ENCODE peak calls at places on chromosomes 7 and 10, in eight cellular contexts. One of them, this sample, is unnamed.

GRCh38 chr10:87913170-87913921 is 49.9 kb downstream of the PTEN start:
- DNase-seq in iPS DF 6.9: no peak
- DNase-seq in fibroblast of lung: peak; percentile 17
- DNase-seq in uterus: no peak
- DNase-seq in lung: no peak
- DNase-seq in pancreas: no peak
- DNase-seq in neuronal stem cell: peak; percentile 5
- DNase-seq in CD8-positive, alpha-beta memory T cell: no peak
- DNase-seq in this sample: no peak

GRCh38 chr10:82084496-82084895 is 209.5 kb downstream of the NRG3 start:
- DNase-seq in fibroblast of lung: no peak
- DNase-seq in lung: no peak
- DNase-seq in CD8-positive, alpha-beta memory T cell: no peak
- DNase-seq in pancreas: no peak
- DNase-seq in uterus: no peak
- DNase-seq in neuronal stem cell: no peak
- DNase-seq in iPS DF 6.9: no peak
- DNase-seq in this sample: no peak

GRCh38 chr7:80581472-80581871 is 57.0 kb upstream of the CD36 start:
- DNase-seq in iPS DF 6.9: no peak
- DNase-seq in fibroblast of lung: peak; percentile 69
- DNase-seq in uterus: no peak
- DNase-seq in pancreas: no peak
- DNase-seq in CD8-positive, alpha-beta memory T cell: no peak
- DNase-seq in lung: no peak
- DNase-seq in neuronal stem cell: no peak
- DNase-seq in this sample: no peak

GRCh38 chr10:48493083-48493871 is 111.6 kb downstream of the ARHGAP22 start:
- DNase-seq in neuronal stem cell: no peak
- DNase-seq in pancreas: no peak
- DNase-seq in uterus: no peak
- DNase-seq in fibroblast of lung: no peak
- DNase-seq in lung: no peak
- DNase-seq in iPS DF 6.9: no peak
- DNase-seq in CD8-positive, alpha-beta memory T cell: no peak
- DNase-seq in this sample: no peak

GRCh38 chr7:81331061-81332018 is 412.5 kb upstream of the SEMA3C start:
- DNase-seq in iPS DF 6.9: no peak
- DNase-seq in neuronal stem cell: no peak
- DNase-seq in pancreas: no peak
- DNase-seq in CD8-positive, alpha-beta memory T cell: no peak
- DNase-seq in uterus: no peak
- DNase-seq in lung: no peak
- DNase-seq in fibroblast of lung: no peak
- DNase-seq in this sample: no peak

GRCh38 chr10:99292159-99292558 is 37.0 kb upstream of the CNNM1 start:
- DNase-seq in pancreas: no peak
- DNase-seq in iPS DF 6.9: no peak
- DNase-seq in lung: no peak
- DNase-seq in CD8-positive, alpha-beta memory T cell: no peak
- DNase-seq in fibroblast of lung: peak; percentile 86
- DNase-seq in neuronal stem cell: no peak
- DNase-seq in uterus: no peak
- DNase-seq in this sample: no peak

GRCh38 chr7:86942995-86943394 is 116.5 kb downstream of the ELAPOR2 start:
- DNase-seq in lung: no peak
- DNase-seq in neuronal stem cell: no peak
- DNase-seq in fibroblast of lung: no peak
- DNase-seq in iPS DF 6.9: no peak
- DNase-seq in CD8-positive, alpha-beta memory T cell: no peak
- DNase-seq in uterus: no peak
- DNase-seq in pancreas: no peak
- DNase-seq in this sample: no peak

GRCh38 chr10:81109200-81109752 is 571.6 kb downstream of the SH2D4B start:
- DNase-seq in uterus: no peak
- DNase-seq in pancreas: no peak
- DNase-seq in fibroblast of lung: no peak
- DNase-seq in CD8-positive, alpha-beta memory T cell: no peak
- DNase-seq in iPS DF 6.9: no peak
- DNase-seq in lung: no peak
- DNase-seq in neuronal stem cell: no peak
- DNase-seq in this sample: no peak

GRCh38 chr7:29140873-29141468 is 5.4 kb downstream of the CPVL start:
- DNase-seq in pancreas: no peak
- DNase-seq in uterus: no peak
- DNase-seq in iPS DF 6.9: no peak
- DNase-seq in CD8-positive, alpha-beta memory T cell: no peak
- DNase-seq in neuronal stem cell: no peak
- DNase-seq in fibroblast of lung: no peak
- DNase-seq in lung: no peak
- DNase-seq in this sample: no peak

GRCh38 chr7:40673285-40673684 is 538.5 kb downstream of the SUGCT start:
- DNase-seq in CD8-positive, alpha-beta memory T cell: no peak
- DNase-seq in iPS DF 6.9: no peak
- DNase-seq in fibroblast of lung: peak; percentile 76
- DNase-seq in uterus: no peak
- DNase-seq in pancreas: no peak
- DNase-seq in neuronal stem cell: no peak
- DNase-seq in lung: no peak
- DNase-seq in this sample: peak; percentile 20

GRCh38 chr10:1015688-1016087 is 10.0 kb downstream of the IDI2 start:
- DNase-seq in CD8-positive, alpha-beta memory T cell: no peak
- DNase-seq in pancreas: no peak
- DNase-seq in neuronal stem cell: no peak
- DNase-seq in fibroblast of lung: no peak
- DNase-seq in lung: no peak
- DNase-seq in iPS DF 6.9: no peak
- DNase-seq in uterus: no peak
- DNase-seq in this sample: no peak

GRCh38 chr7:81459485-81459884 is 310.4 kb downstream of the HGF start:
- DNase-seq in uterus: no peak
- DNase-seq in CD8-positive, alpha-beta memory T cell: no peak
- DNase-seq in pancreas: no peak
- DNase-seq in fibroblast of lung: no peak
- DNase-seq in lung: no peak
- DNase-seq in iPS DF 6.9: no peak
- DNase-seq in neuronal stem cell: no peak
- DNase-seq in this sample: no peak

GRCh38 chr10:84224411-84225028 is 824 bp downstream of the LRIT2 start:
- DNase-seq in neuronal stem cell: peak; percentile 62
- DNase-seq in uterus: no peak
- DNase-seq in pancreas: no peak
- DNase-seq in lung: no peak
- DNase-seq in CD8-positive, alpha-beta memory T cell: no peak
- DNase-seq in iPS DF 6.9: peak; percentile 31
- DNase-seq in fibroblast of lung: no peak
- DNase-seq in this sample: peak; percentile 47

GRCh38 chr7:29289156-29290021 is 94.8 kb downstream of the CHN2 start:
- DNase-seq in fibroblast of lung: peak; percentile 71
- DNase-seq in iPS DF 6.9: no peak
- DNase-seq in uterus: no peak
- DNase-seq in neuronal stem cell: peak; percentile 23
- DNase-seq in pancreas: no peak
- DNase-seq in lung: no peak
- DNase-seq in CD8-positive, alpha-beta memory T cell: no peak
- DNase-seq in this sample: no peak

GRCh38 chr7:904847-905246 is 28.5 kb downstream of the GET4 start:
- DNase-seq in neuronal stem cell: no peak
- DNase-seq in fibroblast of lung: peak; percentile 58
- DNase-seq in lung: no peak
- DNase-seq in uterus: no peak
- DNase-seq in pancreas: no peak
- DNase-seq in CD8-positive, alpha-beta memory T cell: no peak
- DNase-seq in iPS DF 6.9: no peak
- DNase-seq in this sample: no peak

GRCh38 chr7:151087247-151088018 is 1.2 kb downstream of the AGAP3 start:
- DNase-seq in pancreas: peak; percentile 79
- DNase-seq in lung: no peak
- DNase-seq in neuronal stem cell: no peak
- DNase-seq in CD8-positive, alpha-beta memory T cell: no peak
- DNase-seq in fibroblast of lung: peak; percentile 62
- DNase-seq in iPS DF 6.9: no peak
- DNase-seq in uterus: peak; percentile 72
- DNase-seq in this sample: no peak

GRCh38 chr7:8817448-8818036 is 384.1 kb downstream of the NXPH1 start:
- DNase-seq in uterus: no peak
- DNase-seq in lung: no peak
- DNase-seq in CD8-positive, alpha-beta memory T cell: no peak
- DNase-seq in iPS DF 6.9: no peak
- DNase-seq in pancreas: no peak
- DNase-seq in fibroblast of lung: no peak
- DNase-seq in neuronal stem cell: no peak
- DNase-seq in this sample: no peak

GRCh38 chr7:96136600-96137239 is 185.2 kb downstream of the SLC25A13 start:
- DNase-seq in uterus: no peak
- DNase-seq in neuronal stem cell: no peak
- DNase-seq in CD8-positive, alpha-beta memory T cell: no peak
- DNase-seq in fibroblast of lung: no peak
- DNase-seq in pancreas: no peak
- DNase-seq in lung: no peak
- DNase-seq in iPS DF 6.9: no peak
- DNase-seq in this sample: no peak

GRCh38 chr10:112954974-112955735 is 5.1 kb downstream of the TCF7L2 start:
- DNase-seq in neuronal stem cell: no peak
- DNase-seq in iPS DF 6.9: no peak
- DNase-seq in CD8-positive, alpha-beta memory T cell: no peak
- DNase-seq in fibroblast of lung: no peak
- DNase-seq in uterus: no peak
- DNase-seq in lung: no peak
- DNase-seq in pancreas: no peak
- DNase-seq in this sample: no peak

GRCh38 chr7:20409961-20410360 is 79.3 kb downstream of the ITGB8 start:
- DNase-seq in fibroblast of lung: no peak
- DNase-seq in uterus: no peak
- DNase-seq in CD8-positive, alpha-beta memory T cell: no peak
- DNase-seq in pancreas: no peak
- DNase-seq in neuronal stem cell: no peak
- DNase-seq in lung: no peak
- DNase-seq in iPS DF 6.9: no peak
- DNase-seq in this sample: no peak

GRCh38 chr7:17679427-17679826 is 260.9 kb downstream of the SNX13 start:
- DNase-seq in pancreas: no peak
- DNase-seq in CD8-positive, alpha-beta memory T cell: no peak
- DNase-seq in fibroblast of lung: no peak
- DNase-seq in uterus: peak; percentile 18
- DNase-seq in neuronal stem cell: peak; percentile 36
- DNase-seq in lung: no peak
- DNase-seq in iPS DF 6.9: no peak
- DNase-seq in this sample: no peak

GRCh38 chr7:27553288-27553687 is 109.4 kb downstream of the HIBADH start:
- DNase-seq in CD8-positive, alpha-beta memory T cell: no peak
- DNase-seq in iPS DF 6.9: no peak
- DNase-seq in neuronal stem cell: no peak
- DNase-seq in uterus: no peak
- DNase-seq in lung: no peak
- DNase-seq in fibroblast of lung: no peak
- DNase-seq in pancreas: no peak
- DNase-seq in this sample: no peak

GRCh38 chr7:169165-169853 is 23.1 kb upstream of the FAM20C start:
- DNase-seq in iPS DF 6.9: no peak
- DNase-seq in CD8-positive, alpha-beta memory T cell: no peak
- DNase-seq in pancreas: no peak
- DNase-seq in uterus: no peak
- DNase-seq in lung: no peak
- DNase-seq in neuronal stem cell: no peak
- DNase-seq in fibroblast of lung: no peak
- DNase-seq in this sample: no peak

DNA sequence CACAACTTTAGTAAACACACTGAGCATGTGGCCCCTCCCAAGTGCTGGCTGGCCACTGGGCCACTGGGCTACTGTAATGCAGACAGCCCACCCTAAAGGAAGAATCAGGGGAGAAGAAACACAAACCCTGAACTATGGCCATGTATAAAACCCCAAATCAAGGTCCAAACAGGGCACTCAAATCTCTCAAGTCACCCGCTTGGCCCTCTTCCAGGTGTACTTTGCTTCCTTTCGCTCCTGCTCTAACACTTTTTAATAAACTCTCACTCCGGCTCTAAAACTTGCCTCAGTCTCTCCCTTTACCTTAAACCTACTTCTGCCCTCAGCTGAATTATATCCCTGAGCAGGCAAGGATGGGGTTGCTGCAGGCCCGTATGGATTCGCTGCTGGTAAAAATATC is 72.6 kb downstream of the TPK1 start:
- DNase-seq in iPS DF 6.9: no peak
- DNase-seq in neuronal stem cell: no peak
- DNase-seq in pancreas: no peak
- DNase-seq in fibroblast of lung: no peak
- DNase-seq in CD8-positive, alpha-beta memory T cell: no peak
- DNase-seq in uterus: no peak
- DNase-seq in lung: no peak
- DNase-seq in this sample: no peak
- H3K27ac ChIP-seq in iPS DF 6.9: no peak overlapping the region
- H3K27ac ChIP-seq in neuronal stem cell: no peak overlapping the region
- H3K27ac ChIP-seq in pancreas: no peak overlapping the region
- H3K27ac ChIP-seq in fibroblast of lung: no peak overlapping the region
- H3K27ac ChIP-seq in CD8-positive, alpha-beta memory T cell: no peak overlapping the region
- H3K27ac ChIP-seq in uterus: no peak overlapping the region
- H3K27ac ChIP-seq in lung: no peak overlapping the region
- H3K27ac ChIP-seq in this sample: no peak overlapping the region

DNA sequence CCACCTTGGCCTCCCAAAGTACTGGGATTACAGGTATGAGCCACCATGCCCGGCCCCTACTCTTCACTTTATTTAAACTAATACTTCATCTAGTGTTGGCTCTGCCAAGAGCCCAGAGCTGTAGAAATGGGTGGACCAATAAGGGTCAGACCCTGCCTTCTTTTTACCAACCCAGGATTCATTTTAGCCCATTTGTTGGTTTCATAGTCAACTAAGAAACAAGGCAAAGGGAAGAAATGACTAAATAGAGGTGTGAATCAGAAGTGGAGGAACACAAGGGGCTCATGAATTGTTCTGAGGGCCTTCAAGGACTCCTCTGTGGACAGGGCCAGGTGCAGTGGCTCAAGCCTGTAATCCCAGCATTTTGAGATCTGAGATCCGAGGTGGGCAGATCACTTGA is 1.1 kb downstream of the ANKRD2 start:
- DNase-seq in lung: no peak
- DNase-seq in iPS DF 6.9: no peak
- DNase-seq in CD8-positive, alpha-beta memory T cell: no peak
- DNase-seq in uterus: no peak
- DNase-seq in pancreas: no peak
- DNase-seq in fibroblast of lung: no peak
- DNase-seq in neuronal stem cell: no peak
- DNase-seq in this sample: no peak
- H3K27ac ChIP-seq in lung: peak overlapping the region; percentile 97
- H3K27ac ChIP-seq in iPS DF 6.9: no peak overlapping the region
- H3K27ac ChIP-seq in CD8-positive, alpha-beta memory T cell: no peak overlapping the region
- H3K27ac ChIP-seq in uterus: no peak overlapping the region
- H3K27ac ChIP-seq in pancreas: no peak overlapping the region
- H3K27ac ChIP-seq in fibroblast of lung: no peak overlapping the region
- H3K27ac ChIP-seq in neuronal stem cell: no peak overlapping the region
- H3K27ac ChIP-seq in this sample: no peak overlapping the region

GRCh38 chr10:125707852-125708468 is 11.5 kb upstream of the EDRF1 start:
- DNase-seq in pancreas: no peak
- DNase-seq in CD8-positive, alpha-beta memory T cell: no peak
- DNase-seq in uterus: no peak
- DNase-seq in iPS DF 6.9: no peak
- DNase-seq in lung: no peak
- DNase-seq in fibroblast of lung: peak; percentile 47
- DNase-seq in neuronal stem cell: no peak
- DNase-seq in this sample: no peak
- H3K27ac ChIP-seq in pancreas: no peak overlapping the region
- H3K27ac ChIP-seq in CD8-positive, alpha-beta memory T cell: no peak overlapping the region
- H3K27ac ChIP-seq in uterus: no peak overlapping the region
- H3K27ac ChIP-seq in iPS DF 6.9: no peak overlapping the region
- H3K27ac ChIP-seq in lung: no peak overlapping the region
- H3K27ac ChIP-seq in fibroblast of lung: no peak overlapping the region
- H3K27ac ChIP-seq in neuronal stem cell: no peak overlapping the region
- H3K27ac ChIP-seq in this sample: no peak overlapping the region

GRCh38 chr10:89299031-89299430 is 2.8 kb upstream of the IFIT2 start:
- DNase-seq in CD8-positive, alpha-beta memory T cell: no peak
- DNase-seq in lung: no peak
- DNase-seq in neuronal stem cell: no peak
- DNase-seq in fibroblast of lung: no peak
- DNase-seq in pancreas: no peak
- DNase-seq in iPS DF 6.9: no peak
- DNase-seq in uterus: no peak
- DNase-seq in this sample: no peak
- H3K27ac ChIP-seq in CD8-positive, alpha-beta memory T cell: no peak overlapping the region
- H3K27ac ChIP-seq in lung: no peak overlapping the region
- H3K27ac ChIP-seq in neuronal stem cell: no peak overlapping the region
- H3K27ac ChIP-seq in fibroblast of lung: no peak overlapping the region
- H3K27ac ChIP-seq in pancreas: no peak overlapping the region
- H3K27ac ChIP-seq in iPS DF 6.9: no peak overlapping the region
- H3K27ac ChIP-seq in uterus: no peak overlapping the region
- H3K27ac ChIP-seq in this sample: no peak overlapping the region

This sample was measured in DND-41.